ENCODE peak calls at places on chromosome 3, in six cellular contexts. D is cardiac fibroblast; X is type B pancreatic cell; J is stimulated activated CD4-positive, alpha-beta T cell treated with anti-CD3 and anti-CD28 coated beads, Interleukin-2, amount 100 ng/mL, for 48 hours; O is ecto neural progenitor cell; N is brain microvascular endothelial cell. Y is an unnamed sample.

GRCh38 chr3:197520311-197521276 is 35.2 kb downstream of the BDH1 start:
- DNase-seq in D (peak; percentile 53), X (no peak), J (no peak), O (peak; percentile 75), N (peak; percentile 58), Y (no peak)

GRCh38 chr3:38297537-38297936 is 15.4 kb downstream of the SLC22A14 start:
- DNase-seq in D (no peak), X (no peak), J (no peak), O (no peak), N (no peak), Y (no peak)

GRCh38 chr3:153210116-153210515 is 48.1 kb downstream of the RAP2B start:
- DNase-seq in D (peak; percentile 36), X (no peak), J (no peak), O (no peak), N (no peak), Y (no peak)

GRCh38 chr3:38627956-38628355 is 21.5 kb downstream of the SCN5A start:
- DNase-seq in D (no peak), X (no peak), J (peak; percentile 14), O (peak; percentile 80), N (peak; percentile 10), Y (no peak)

GRCh38 chr3:98564282-98565005 is 29.0 kb downstream of the CPOX start:
- DNase-seq in D (no peak), X (no peak), J (no peak), O (no peak), N (no peak), Y (no peak)

GRCh38 chr3:96750094-96750767 is 64.2 kb upstream of the EPHA6 start:
- DNase-seq in D (no peak), X (no peak), J (no peak), O (no peak), N (no peak), Y (no peak)

GRCh38 chr3:146250449-146251382 is at the start of gene PLSCR4:
- DNase-seq in D (peak; percentile 98), X (no peak), J (no peak), O (peak; percentile 72), N (peak; percentile 43), Y (peak; percentile 95)

GRCh38 chr3:4418156-4418555 is 48.9 kb downstream of the SUMF1 start:
- DNase-seq in D (no peak), X (no peak), J (no peak), O (no peak), N (no peak), Y (no peak)

GRCh38 chr3:63875510-63875909 is 11.8 kb downstream of the ATXN7 start:
- DNase-seq in D (no peak), X (no peak), J (no peak), O (no peak), N (no peak), Y (no peak)

GRCh38 chr3:106728315-106728821 is 648.9 kb upstream of the CCDC54 start:
- DNase-seq in D (peak; percentile 95), X (no peak), J (no peak), O (no peak), N (peak; percentile 94), Y (no peak)

GRCh38 chr3:71421820-71422566 is 161.5 kb downstream of the FOXP1 start:
- DNase-seq in D (no peak), X (no peak), J (no peak), O (no peak), N (no peak), Y (no peak)

GRCh38 chr3:59480486-59480995 is 430.7 kb upstream of the CFAP20DC start:
- DNase-seq in D (peak; percentile 46), X (no peak), J (no peak), O (no peak), N (peak; percentile 40), Y (no peak)

Y was measured in esophagus muscularis mucosa.